ENCODE peak calls at places on chromosomes 16 and 17, in four cellular contexts. Q is foreskin fibroblast, B is GM10248, R is uterus. W is an unnamed sample.

GRCh38 chr17:74921769-74922168 is 1.3 kb downstream of the USH1G start:
- DNase-seq in Q (no peak), B (no peak), R (no peak), W (no peak)

GRCh38 chr16:85979605-85980004 is 80.6 kb downstream of the IRF8 start:
- DNase-seq in Q (no peak), B (no peak), R (no peak), W (no peak)

GRCh38 chr17:6913608-6914443 is 82.0 kb upstream of the ALOX12 start:
- DNase-seq in Q (peak; percentile 26), B (peak; percentile 69), R (peak; percentile 68), W (peak; percentile 75)

GRCh38 chr17:2043785-2044184 is 2.0 kb downstream of the OVCA2 start:
- DNase-seq in Q (peak; percentile 70), B (no peak), R (no peak), W (no peak)

GRCh38 chr17:42050360-42051012 is at the start of gene C17orf113:
- DNase-seq in Q (peak; percentile 21), B (peak; percentile 85), R (peak; percentile 34), W (peak; percentile 89)

GRCh38 chr17:59108400-59109102 is 1.9 kb upstream of the TRIM37 start:
- DNase-seq in Q (no peak), B (no peak), R (no peak), W (no peak)

GRCh38 chr17:81257533-81257932 is 18.4 kb downstream of the NDUFAF8 start:
- DNase-seq in Q (no peak), B (no peak), R (no peak), W (no peak)

GRCh38 chr17:51189628-51190027 is 23.4 kb downstream of the NME2 start:
- DNase-seq in Q (no peak), B (no peak), R (no peak), W (no peak)

GRCh38 chr16:68665501-68665900 is 20.4 kb downstream of the CDH3 start:
- DNase-seq in Q (no peak), B (no peak), R (no peak), W (no peak)

GRCh38 chr16:49382916-49383315 is 9.3 kb downstream of the C16orf78 start:
- DNase-seq in Q (no peak), B (no peak), R (no peak), W (no peak)

GRCh38 chr16:71230122-71230845 is at the start of gene HYDIN:
- DNase-seq in Q (peak; percentile 1), B (no peak), R (no peak), W (peak; percentile 16)

GRCh38 chr16:57620316-57621231 is 7.9 kb upstream of the ADGRG1 start:
- DNase-seq in Q (no peak), B (no peak), R (peak; percentile 12), W (no peak)

GRCh38 chr17:18315498-18316360 is 636 bp downstream of the SMCR8 start:
- DNase-seq in Q (no peak), B (no peak), R (no peak), W (no peak)

GRCh38 chr16:1996175-1996574 is 6.4 kb downstream of the SYNGR3 start:
- DNase-seq in Q (no peak), B (no peak), R (no peak), W (no peak)

GRCh38 chr16:75296606-75297005 is 45.2 kb upstream of the BCAR1 start:
- DNase-seq in Q (no peak), B (no peak), R (no peak), W (no peak)

GRCh38 chr17:36888236-36888957 is 48.9 kb upstream of the LHX1 start:
- DNase-seq in Q (no peak), B (no peak), R (no peak), W (no peak)

GRCh38 chr17:57714660-57715059 is 30.4 kb downstream of the CCDC182 start:
- DNase-seq in Q (no peak), B (no peak), R (no peak), W (no peak)

GRCh38 chr16:48384982-48385271 is 286 bp downstream of the SIAH1 start:
- DNase-seq in Q (no peak), B (peak; percentile 70), R (no peak), W (peak; percentile 82)

GRCh38 chr16:46743232-46743719 is 4.9 kb downstream of the MYLK3 start:
- DNase-seq in Q (peak; percentile 14), B (peak; percentile 65), R (no peak), W (peak; percentile 72)

GRCh38 chr16:1442697-1443096 is 1.7 kb downstream of the CCDC154 start:
- DNase-seq in Q (no peak), B (no peak), R (no peak), W (no peak)

GRCh38 chr17:73396429-73397277 is 84.9 kb upstream of the CDC42EP4 start:
- DNase-seq in Q (no peak), B (no peak), R (no peak), W (no peak)

GRCh38 chr17:72725432-72726068 is 366.9 kb downstream of the SLC39A11 start:
- DNase-seq in Q (peak; percentile 30), B (peak; percentile 58), R (no peak), W (peak; percentile 42)

GRCh38 chr17:596763-597644 is 117.6 kb downstream of the VPS53 start:
- DNase-seq in Q (peak; percentile 73), B (no peak), R (no peak), W (no peak)

GRCh38 chr17:12738624-12739023 is 50.7 kb upstream of the ARHGAP44 start:
- DNase-seq in Q (no peak), B (no peak), R (no peak), W (no peak)

GRCh38 chr17:3656353-3656752 is 12.0 kb downstream of the TAX1BP3 start:
- DNase-seq in Q (no peak), B (no peak), R (no peak), W (no peak)

GRCh38 chr17:15457723-15458094 is 9.7 kb downstream of the CDRT4 start:
- DNase-seq in Q (no peak), B (no peak), R (peak; percentile 45), W (no peak)

GRCh38 chr16:69301861-69302260 is 9.3 kb upstream of the VPS4A start:
- DNase-seq in Q (no peak), B (no peak), R (no peak), W (no peak)

GRCh38 chr16:10728035-10728462 is 15.6 kb upstream of the NUBP1 start:
- DNase-seq in Q (no peak), B (no peak), R (no peak), W (no peak)

GRCh38 chr16:49961087-49961486 is 63.9 kb upstream of the CNEP1R1 start:
- DNase-seq in Q (peak; percentile 24), B (no peak), R (no peak), W (no peak)

GRCh38 chr17:80277751-80278671 is 17.4 kb downstream of the RNF213 start:
- DNase-seq in Q (no peak), B (no peak), R (peak; percentile 37), W (no peak)

DNA sequence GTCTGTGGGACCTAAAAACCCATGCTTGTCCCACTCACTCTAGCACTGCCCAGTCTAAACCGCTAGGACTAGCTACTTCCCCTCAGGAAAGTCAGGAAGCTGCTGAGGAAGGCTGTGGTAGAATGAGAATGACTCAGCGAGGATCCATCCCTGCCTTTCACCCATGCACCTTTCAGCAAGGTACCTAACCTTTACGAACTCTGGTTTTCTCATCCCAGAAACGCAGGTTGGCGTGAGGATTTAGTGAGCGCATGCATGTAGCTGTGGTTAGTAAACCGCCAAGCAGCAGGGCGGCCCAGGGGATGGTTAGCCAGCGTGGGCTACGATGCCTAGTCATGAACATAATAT is 26.3 kb upstream of the RFFL start:
- DNase-seq in Q (peak; percentile 27), B (no peak), R (peak; percentile 18), W (peak; percentile 29)
- TF ChIP-seq CTCF in Q (no peak), B (no peak), R (no peak), W (no peak)

DNA sequence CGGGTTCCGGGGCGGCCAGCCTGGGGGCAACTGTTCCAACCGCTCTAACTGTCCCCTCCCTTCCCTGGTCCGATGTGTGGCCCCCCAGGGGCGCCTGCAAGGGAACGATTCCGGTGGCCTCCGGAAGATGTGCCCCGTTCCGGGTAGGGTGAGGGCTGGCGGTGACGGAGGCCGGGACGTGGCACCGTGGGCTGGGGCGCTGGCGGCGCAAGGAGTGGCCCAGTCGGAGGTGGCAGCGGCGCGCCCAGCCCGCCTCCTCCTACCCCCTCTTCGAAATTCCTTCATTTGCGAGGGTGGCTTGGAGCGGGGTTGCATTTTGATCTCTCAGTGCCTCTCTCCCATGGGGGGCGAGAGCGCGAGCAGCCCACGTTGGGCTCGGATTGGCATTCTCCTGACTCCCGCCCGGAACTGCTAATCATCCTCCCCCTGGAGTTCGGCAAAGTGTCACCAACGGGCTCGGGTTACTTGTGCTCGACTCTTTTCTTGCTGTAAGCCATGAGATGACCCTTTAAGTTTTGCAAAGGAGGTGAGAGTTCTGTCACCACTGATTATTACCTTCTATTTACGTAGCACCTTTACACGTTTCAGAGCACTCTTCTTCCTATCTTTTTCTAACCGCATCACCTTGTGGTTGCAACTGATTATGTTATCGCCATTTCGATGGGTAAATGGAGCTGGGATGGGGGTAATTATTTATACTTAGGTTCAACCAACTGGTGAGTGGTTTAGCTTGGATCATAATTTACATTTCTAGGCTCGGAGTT is 667 bp downstream of the NDEL1 start:
- DNase-seq in Q (peak; percentile 55), B (peak; percentile 55), R (peak; percentile 49), W (peak; percentile 60)
- TF ChIP-seq CTCF in Q (peak; percentile 1), B (no peak), R (no peak), W (no peak)

GRCh38 chr16:80940069-80940856 is 66.4 kb downstream of the CMC2 start:
- DNase-seq in Q (peak; percentile 40), B (no peak), R (no peak), W (no peak)

GRCh38 chr16:80936410-80936809 is 70.3 kb downstream of the CMC2 start:
- DNase-seq in Q (peak; percentile 14), B (no peak), R (no peak), W (no peak)

GRCh38 chr16:80938928-80939260 is 67.8 kb downstream of the CMC2 start:
- DNase-seq in Q (no peak), B (no peak), R (no peak), W (no peak)

GRCh38 chr16:80935691-80936090 is 71.0 kb downstream of the CMC2 start:
- DNase-seq in Q (no peak), B (no peak), R (no peak), W (no peak)

GRCh38 chr16:80938035-80938927 is 68.4 kb downstream of the CMC2 start:
- DNase-seq in Q (peak; percentile 98), B (no peak), R (peak; percentile 77), W (no peak)
- TF ChIP-seq CTCF in Q (no peak), B (no peak), R (no peak), W (no peak)

GRCh38 chr16:72937360-72937759 is 110.6 kb downstream of the ZFHX3 start:
- DNase-seq in Q (no peak), B (no peak), R (no peak), W (no peak)
- TF ChIP-seq CTCF in Q (no peak), B (no peak), R (no peak), W (no peak)

GRCh38 chr17:30378191-30378796 is 433 bp upstream of the CPD start:
- DNase-seq in Q (no peak), B (peak; percentile 29), R (no peak), W (no peak)
- TF ChIP-seq CTCF in Q (no peak), B (no peak), R (no peak), W (no peak)